ENCODE peak calls at places on chromosomes 1 and 21, in four cellular contexts. J is HEK293T, C is HepG2, Z is GM12878. R is an unnamed sample.
A peak's percentile ranks its signal among the peaks of the same experiment; 100 is the strongest.

GRCh38 chr1:204013052-204013451 is 59.9 kb upstream of the SOX13 start:
- DNase-seq in J (no peak), C (no peak), Z (no peak), R (no peak)

GRCh38 chr1:89633103-89633744 is at the start of gene LRRC8C:
- DNase-seq in J (peak; percentile 70), C (no peak), Z (no peak), R (peak; percentile 60)

GRCh38 chr1:215290018-215290417 is 207.5 kb downstream of the KCNK2 start:
- DNase-seq in J (no peak), C (no peak), Z (no peak), R (no peak)

GRCh38 chr1:12527564-12527963 is 90.4 kb downstream of the DHRS3 start:
- DNase-seq in J (no peak), C (no peak), Z (no peak), R (no peak)

GRCh38 chr21:35352066-35352770 is 303.1 kb upstream of the RUNX1 start:
- DNase-seq in J (no peak), C (no peak), Z (no peak), R (no peak)

GRCh38 chr21:42063206-42063577 is 7.9 kb upstream of the UMODL1 start:
- DNase-seq in J (no peak), C (no peak), Z (peak; percentile 36), R (no peak)

GRCh38 chr1:147072371-147073061 is 99.8 kb downstream of the PRKAB2 start:
- DNase-seq in J (no peak), C (no peak), Z (no peak), R (no peak)

GRCh38 chr21:22728091-22728490 is 1729.9 kb downstream of the NCAM2 start:
- DNase-seq in J (no peak), C (no peak), Z (no peak), R (no peak)

GRCh38 chr1:204150702-204151561 is 912 bp downstream of the ETNK2 start:
- DNase-seq in J (peak; percentile 44), C (no peak), Z (no peak), R (no peak)

GRCh38 chr1:47384083-47384482 is 32.0 kb upstream of the FOXE3 start:
- DNase-seq in J (no peak), C (no peak), Z (no peak), R (no peak)

GRCh38 chr1:96973605-96974004 is 252.0 kb downstream of the PTBP2 start:
- DNase-seq in J (peak; percentile 15), C (no peak), Z (no peak), R (peak; percentile 1)

GRCh38 chr1:116020668-116021272 is 44.5 kb downstream of the SLC22A15 start:
- DNase-seq in J (peak; percentile 74), C (peak; percentile 67), Z (no peak), R (peak; percentile 61)

GRCh38 chr1:208061118-208061517 is 150.2 kb upstream of the CD34 start:
- DNase-seq in J (no peak), C (no peak), Z (no peak), R (no peak)

GRCh38 chr1:201265771-201266170 is 17.5 kb upstream of the PKP1 start:
- DNase-seq in J (no peak), C (no peak), Z (no peak), R (no peak)

GRCh38 chr1:26468911-26469310 is 3.3 kb upstream of the HMGN2 start:
- DNase-seq in J (no peak), C (no peak), Z (no peak), R (no peak)

GRCh38 chr1:218669431-218669830 is 324.3 kb downstream of the TGFB2 start:
- DNase-seq in J (no peak), C (no peak), Z (no peak), R (no peak)

GRCh38 chr1:158951956-158952355 is 20.6 kb downstream of the PYHIN1 start:
- DNase-seq in J (no peak), C (no peak), Z (peak; percentile 30), R (peak; percentile 30)

GRCh38 chr21:34983680-34984086 is 65.4 kb downstream of the RUNX1 start:
- DNase-seq in J (no peak), C (no peak), Z (no peak), R (peak; percentile 45)

GRCh38 chr1:158022554-158023278 is 29.3 kb downstream of the KIRREL1 start:
- DNase-seq in J (no peak), C (no peak), Z (no peak), R (no peak)

GRCh38 chr1:7941437-7941793 is 776 bp upstream of the TNFRSF9 start:
- DNase-seq in J (no peak), C (no peak), Z (no peak), R (no peak)

GRCh38 chr21:45078877-45079281 is 4.5 kb downstream of the ADARB1 start:
- DNase-seq in J (no peak), C (no peak), Z (no peak), R (no peak)

GRCh38 chr21:17829472-17829871 is 10.3 kb upstream of the C21orf91 start:
- DNase-seq in J (no peak), C (no peak), Z (no peak), R (no peak)

GRCh38 chr1:193462629-193463320 is 276.4 kb upstream of the B3GALT2 start:
- DNase-seq in J (no peak), C (no peak), Z (no peak), R (no peak)

GRCh38 chr1:94258873-94259331 is 21.5 kb upstream of the ARHGAP29 start:
- DNase-seq in J (no peak), C (peak; percentile 52), Z (no peak), R (no peak)

GRCh38 chr1:46622341-46622740 is 5.7 kb upstream of the MOB3C start:
- DNase-seq in J (peak; percentile 61), C (peak; percentile 31), Z (no peak), R (peak; percentile 69)

GRCh38 chr1:189597083-189597482 is 880.6 kb downstream of the BRINP3 start:
- DNase-seq in J (no peak), C (no peak), Z (no peak), R (no peak)

GRCh38 chr21:45935628-45936027 is 45.9 kb upstream of the COL6A1 start:
- DNase-seq in J (no peak), C (no peak), Z (no peak), R (no peak)

GRCh38 chr1:26530898-26531598 is 1.5 kb downstream of the RPS6KA1 start:
- DNase-seq in J (peak; percentile 62), C (peak; percentile 87), Z (no peak), R (peak; percentile 84)

GRCh38 chr1:32063261-32063681 is 9.5 kb upstream of the TMEM39B start:
- DNase-seq in J (peak; percentile 76), C (peak; percentile 37), Z (no peak), R (peak; percentile 57)

GRCh38 chr1:101291562-101292035 is 54.8 kb downstream of the S1PR1 start:
- DNase-seq in J (no peak), C (peak; percentile 83), Z (no peak), R (no peak)

GRCh38 chr1:99919221-99919620 is 50.6 kb upstream of the SLC35A3 start:
- DNase-seq in J (no peak), C (no peak), Z (no peak), R (no peak)

GRCh38 chr1:36977736-36978314 is 56.5 kb downstream of the GRIK3 start:
- DNase-seq in J (no peak), C (no peak), Z (no peak), R (no peak)

GRCh38 chr1:36982708-36983107 is 51.6 kb downstream of the GRIK3 start:
- DNase-seq in J (no peak), C (no peak), Z (no peak), R (no peak)

GRCh38 chr1:36984026-36984425 is 50.3 kb downstream of the GRIK3 start:
- DNase-seq in J (no peak), C (no peak), Z (no peak), R (no peak)

GRCh38 chr1:36981771-36982622 is 52.3 kb downstream of the GRIK3 start:
- DNase-seq in J (no peak), C (no peak), Z (no peak), R (no peak)

DNA sequence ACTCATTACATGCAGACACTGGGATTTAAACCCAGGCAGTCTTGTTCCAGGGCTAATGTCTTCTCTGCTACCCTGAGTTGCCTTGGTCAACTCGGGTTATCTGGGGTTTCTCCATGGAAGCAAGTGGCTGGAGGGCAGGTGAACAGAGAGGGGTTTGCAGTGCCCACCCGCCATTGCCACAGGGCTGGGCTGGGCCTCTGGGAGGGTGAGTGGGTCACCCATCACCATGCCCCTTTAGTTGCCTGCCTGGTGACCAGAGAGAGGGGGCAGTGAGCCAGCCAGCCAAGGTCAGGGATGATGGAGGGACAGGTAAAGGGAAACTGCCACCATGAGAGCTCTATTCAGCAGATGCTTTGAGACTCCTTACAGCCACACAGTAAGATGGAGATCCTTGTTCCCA is 53.2 kb downstream of the GRIK3 start:
- DNase-seq in J (no peak), C (no peak), Z (no peak), R (no peak)
- TF ChIP-seq FOXK2 in J (no peak), C (no peak), Z (no peak), R (no peak)

GRCh38 chr1:109282497-109282951 is 421 bp downstream of the PSRC1 start:
- DNase-seq in J (no peak), C (no peak), Z (no peak), R (no peak)

GRCh38 chr1:109282952-109283747 is at the start of gene PSRC1:
- DNase-seq in J (peak; percentile 99), C (peak; percentile 90), Z (peak; percentile 62), R (peak; percentile 100)

GRCh38 chr1:109280768-109281356 is 2.1 kb downstream of the PSRC1 start:
- DNase-seq in J (no peak), C (no peak), Z (no peak), R (no peak)

GRCh38 chr1:109281680-109282496 is 1.1 kb downstream of the PSRC1 start:
- DNase-seq in J (no peak), C (no peak), Z (no peak), R (no peak)

DNA sequence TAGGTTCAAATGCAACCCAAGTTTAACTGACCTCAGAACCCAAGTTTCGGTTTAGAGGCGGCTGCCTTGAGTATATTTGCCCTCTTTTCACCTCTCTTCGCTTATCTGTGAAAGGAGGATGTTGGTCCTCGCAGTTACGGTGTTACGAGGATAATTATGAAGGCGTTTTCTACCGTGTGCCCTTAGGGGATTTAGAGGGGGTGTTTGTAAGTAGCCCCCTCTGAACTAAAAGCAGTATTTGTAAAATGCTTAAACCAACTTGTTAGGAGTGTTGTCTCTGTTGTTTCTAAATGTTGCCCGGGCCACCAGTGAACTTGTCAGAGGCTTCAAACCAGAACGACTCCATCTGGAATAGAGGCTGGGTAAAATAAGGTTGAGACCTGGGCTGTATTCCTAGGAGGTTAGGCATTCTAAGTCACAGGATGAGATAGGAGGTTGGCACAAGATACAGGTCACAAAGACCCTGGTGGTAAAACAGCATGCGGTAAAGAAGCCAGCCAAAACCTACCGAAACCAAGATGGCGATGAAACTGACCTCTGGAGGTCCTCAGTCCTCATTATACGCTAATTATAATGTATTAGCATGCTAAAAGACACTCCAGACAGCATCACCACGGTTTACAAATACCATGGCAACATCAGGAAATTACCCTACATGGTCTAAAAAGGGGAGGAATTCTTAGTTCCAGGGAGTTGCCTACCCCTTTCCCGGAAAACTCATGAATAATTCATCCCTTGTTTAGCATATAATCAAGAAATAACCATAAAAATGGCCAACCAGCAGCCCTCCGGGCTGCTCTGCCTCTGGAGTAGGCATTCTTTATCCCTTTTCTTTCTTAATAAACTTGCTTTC is 1.0 kb upstream of the PSRC1 start:
- DNase-seq in J (no peak), C (no peak), Z (no peak), R (no peak)
- TF ChIP-seq FOXK2 in J (no peak), C (no peak), Z (no peak), R (no peak)

DNA sequence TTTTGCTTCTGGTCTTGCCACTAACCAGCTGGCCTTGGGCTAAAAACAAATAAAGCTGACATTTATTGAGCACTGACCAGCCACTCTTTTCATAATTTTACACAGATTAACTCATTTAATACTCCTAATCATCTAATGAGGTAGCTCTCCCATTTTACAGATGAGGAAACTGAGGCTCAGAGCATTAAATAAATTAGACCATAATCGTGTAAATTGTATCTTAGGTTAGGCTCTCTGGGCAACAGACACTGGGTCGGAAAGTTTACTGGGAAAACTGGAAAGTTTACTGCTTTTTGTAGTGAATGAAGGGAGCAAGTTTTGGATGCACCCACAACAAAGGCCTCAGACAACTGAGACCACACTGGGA is 7.3 kb downstream of the BMP8B start:
- DNase-seq in J (no peak), C (no peak), Z (no peak), R (no peak)
- TF ChIP-seq FOXK2 in J (no peak), C (no peak), Z (no peak), R (no peak)

GRCh38 chr1:241767737-241768136 is 80.3 kb upstream of the EXO1 start:
- DNase-seq in J (no peak), C (no peak), Z (no peak), R (no peak)
- TF ChIP-seq FOXK2 in J (no peak), C (no peak), Z (no peak), R (no peak)

R was measured in K562.